ENCODE peak calls at places on chromosomes 7 and 10, in nine cellular contexts. One of them, this sample, is unnamed.

GRCh38 chr10:132196178-132197113 is 9.7 kb downstream of the DPYSL4 start:
- DNase-seq in prostate gland: no peak
- DNase-seq in H1: no peak
- DNase-seq in SK-N-SH: no peak
- DNase-seq in GM23338: no peak
- DNase-seq in sigmoid colon: no peak
- DNase-seq in transverse colon: no peak
- DNase-seq in Panc1: no peak
- DNase-seq in HCT116: no peak
- DNase-seq in this sample: no peak

GRCh38 chr7:120021085-120021484 is 251.9 kb upstream of the KCND2 start:
- DNase-seq in sigmoid colon: no peak
- DNase-seq in SK-N-SH: no peak
- DNase-seq in H1: no peak
- DNase-seq in prostate gland: no peak
- DNase-seq in HCT116: no peak
- DNase-seq in Panc1: no peak
- DNase-seq in GM23338: no peak
- DNase-seq in transverse colon: no peak
- DNase-seq in this sample: no peak

GRCh38 chr10:125261491-125262186 is 101.3 kb upstream of the CTBP2 start:
- DNase-seq in H1: peak; percentile 29
- DNase-seq in Panc1: no peak
- DNase-seq in GM23338: no peak
- DNase-seq in sigmoid colon: no peak
- DNase-seq in transverse colon: no peak
- DNase-seq in SK-N-SH: no peak
- DNase-seq in prostate gland: no peak
- DNase-seq in HCT116: no peak
- DNase-seq in this sample: no peak

GRCh38 chr10:72162978-72163377 is 52.8 kb upstream of the ANAPC16 start:
- DNase-seq in GM23338: no peak
- DNase-seq in HCT116: no peak
- DNase-seq in H1: no peak
- DNase-seq in SK-N-SH: no peak
- DNase-seq in sigmoid colon: no peak
- DNase-seq in transverse colon: no peak
- DNase-seq in prostate gland: no peak
- DNase-seq in Panc1: no peak
- DNase-seq in this sample: no peak

GRCh38 chr7:54888067-54888735 is 129.2 kb upstream of the SEC61G start:
- DNase-seq in sigmoid colon: no peak
- DNase-seq in H1: peak; percentile 57
- DNase-seq in GM23338: peak; percentile 59
- DNase-seq in SK-N-SH: peak; percentile 73
- DNase-seq in prostate gland: no peak
- DNase-seq in Panc1: no peak
- DNase-seq in transverse colon: no peak
- DNase-seq in HCT116: no peak
- DNase-seq in this sample: no peak

GRCh38 chr7:138974675-138975237 is 6.4 kb downstream of the KIAA1549 start:
- DNase-seq in SK-N-SH: no peak
- DNase-seq in HCT116: no peak
- DNase-seq in sigmoid colon: no peak
- DNase-seq in H1: no peak
- DNase-seq in GM23338: peak; percentile 58
- DNase-seq in transverse colon: no peak
- DNase-seq in Panc1: no peak
- DNase-seq in prostate gland: no peak
- DNase-seq in this sample: no peak

GRCh38 chr7:85226401-85227085 is 39.7 kb upstream of the SEMA3D start:
- DNase-seq in H1: no peak
- DNase-seq in GM23338: no peak
- DNase-seq in SK-N-SH: no peak
- DNase-seq in prostate gland: no peak
- DNase-seq in HCT116: no peak
- DNase-seq in Panc1: no peak
- DNase-seq in transverse colon: no peak
- DNase-seq in sigmoid colon: no peak
- DNase-seq in this sample: no peak

GRCh38 chr10:90222939-90223338 is 521.5 kb downstream of the KIF20B start:
- DNase-seq in H1: no peak
- DNase-seq in Panc1: no peak
- DNase-seq in SK-N-SH: no peak
- DNase-seq in GM23338: no peak
- DNase-seq in prostate gland: no peak
- DNase-seq in transverse colon: no peak
- DNase-seq in sigmoid colon: no peak
- DNase-seq in HCT116: no peak
- DNase-seq in this sample: no peak

GRCh38 chr7:122166708-122167107 is 22.7 kb upstream of the AASS start:
- DNase-seq in HCT116: no peak
- DNase-seq in transverse colon: no peak
- DNase-seq in H1: no peak
- DNase-seq in prostate gland: no peak
- DNase-seq in SK-N-SH: no peak
- DNase-seq in GM23338: no peak
- DNase-seq in sigmoid colon: no peak
- DNase-seq in Panc1: no peak
- DNase-seq in this sample: no peak

GRCh38 chr10:61765176-61766087 is 102.7 kb downstream of the CABCOCO1 start:
- DNase-seq in prostate gland: no peak
- DNase-seq in Panc1: no peak
- DNase-seq in transverse colon: no peak
- DNase-seq in H1: no peak
- DNase-seq in sigmoid colon: no peak
- DNase-seq in GM23338: no peak
- DNase-seq in HCT116: no peak
- DNase-seq in SK-N-SH: peak; percentile 44
- DNase-seq in this sample: no peak

GRCh38 chr10:71725998-71726672 is 6.6 kb upstream of the C10orf105 start:
- DNase-seq in transverse colon: peak; percentile 48
- DNase-seq in HCT116: no peak
- DNase-seq in SK-N-SH: peak; percentile 86
- DNase-seq in GM23338: peak; percentile 73
- DNase-seq in sigmoid colon: no peak
- DNase-seq in H1: no peak
- DNase-seq in prostate gland: no peak
- DNase-seq in Panc1: no peak
- DNase-seq in this sample: no peak

GRCh38 chr10:110215751-110216150 is 8.3 kb downstream of the MXI1 start:
- DNase-seq in SK-N-SH: no peak
- DNase-seq in GM23338: no peak
- DNase-seq in transverse colon: no peak
- DNase-seq in Panc1: no peak
- DNase-seq in H1: no peak
- DNase-seq in prostate gland: no peak
- DNase-seq in HCT116: no peak
- DNase-seq in sigmoid colon: no peak
- DNase-seq in this sample: no peak

GRCh38 chr10:110215286-110215685 is 7.9 kb downstream of the MXI1 start:
- DNase-seq in SK-N-SH: no peak
- DNase-seq in transverse colon: no peak
- DNase-seq in sigmoid colon: no peak
- DNase-seq in HCT116: no peak
- DNase-seq in prostate gland: no peak
- DNase-seq in H1: no peak
- DNase-seq in Panc1: no peak
- DNase-seq in GM23338: no peak
- DNase-seq in this sample: no peak

GRCh38 chr10:110216240-110216639 is 8.8 kb downstream of the MXI1 start:
- DNase-seq in transverse colon: no peak
- DNase-seq in Panc1: no peak
- DNase-seq in H1: no peak
- DNase-seq in HCT116: no peak
- DNase-seq in sigmoid colon: no peak
- DNase-seq in prostate gland: no peak
- DNase-seq in SK-N-SH: no peak
- DNase-seq in GM23338: no peak
- DNase-seq in this sample: no peak

GRCh38 chr10:110212119-110213006 is 5.0 kb downstream of the MXI1 start:
- DNase-seq in SK-N-SH: no peak
- DNase-seq in HCT116: no peak
- DNase-seq in transverse colon: peak; percentile 80
- DNase-seq in prostate gland: no peak
- DNase-seq in H1: peak; percentile 40
- DNase-seq in GM23338: no peak
- DNase-seq in Panc1: no peak
- DNase-seq in sigmoid colon: peak; percentile 74
- DNase-seq in this sample: peak; percentile 40

DNA sequence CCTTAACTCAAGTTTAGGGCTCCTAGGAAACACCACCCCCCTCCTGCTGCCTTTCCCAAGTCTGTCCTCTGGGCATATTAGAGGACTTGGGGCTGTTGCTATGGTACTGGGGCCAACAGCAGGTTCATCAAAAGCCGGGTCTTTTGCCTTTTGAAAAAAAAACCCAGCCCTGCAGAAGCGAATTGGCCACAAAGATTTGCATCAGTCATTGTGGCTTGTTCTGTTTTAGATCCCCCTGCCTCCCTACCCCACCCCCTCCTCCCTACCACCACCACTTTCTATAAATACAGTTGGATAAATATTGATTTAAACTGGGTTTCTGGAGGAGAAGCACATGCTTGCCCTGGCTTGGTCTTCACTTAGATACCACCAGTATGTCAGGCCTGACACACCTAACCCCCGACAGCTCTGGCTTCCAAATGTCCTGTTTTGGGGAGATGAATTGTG is 7.0 kb downstream of the MXI1 start:
- DNase-seq in sigmoid colon: no peak
- DNase-seq in GM23338: no peak
- DNase-seq in H1: no peak
- DNase-seq in HCT116: no peak
- DNase-seq in SK-N-SH: no peak
- DNase-seq in Panc1: no peak
- DNase-seq in prostate gland: no peak
- DNase-seq in transverse colon: no peak
- DNase-seq in this sample: no peak
- TF ChIP-seq POLR2AphosphoS5 in sigmoid colon: no peak
- TF ChIP-seq POLR2AphosphoS5 in GM23338: no peak
- TF ChIP-seq POLR2AphosphoS5 in H1: no peak
- TF ChIP-seq POLR2AphosphoS5 in HCT116: no peak
- TF ChIP-seq POLR2AphosphoS5 in SK-N-SH: no peak
- TF ChIP-seq POLR2AphosphoS5 in Panc1: no peak
- TF ChIP-seq POLR2AphosphoS5 in prostate gland: no peak
- TF ChIP-seq POLR2AphosphoS5 in transverse colon: no peak
- TF ChIP-seq POLR2AphosphoS5 in this sample: no peak

GRCh38 chr10:96683065-96683464 is 37.2 kb downstream of the PIK3AP1 start:
- DNase-seq in prostate gland: no peak
- DNase-seq in GM23338: no peak
- DNase-seq in HCT116: no peak
- DNase-seq in sigmoid colon: no peak
- DNase-seq in Panc1: no peak
- DNase-seq in transverse colon: no peak
- DNase-seq in SK-N-SH: no peak
- DNase-seq in H1: no peak
- DNase-seq in this sample: no peak
- H3K4me1 ChIP-seq in prostate gland: no peaks in the 10 kb centered on the region
- H3K4me1 ChIP-seq in GM23338: no peaks in the 10 kb centered on the region
- H3K4me1 ChIP-seq in HCT116: peaks cover 3% of the 10 kb centered on the region
- H3K4me1 ChIP-seq in sigmoid colon: no peaks in the 10 kb centered on the region
- H3K4me1 ChIP-seq in Panc1: no peaks in the 10 kb centered on the region
- H3K4me1 ChIP-seq in transverse colon: no peaks in the 10 kb centered on the region
- H3K4me1 ChIP-seq in SK-N-SH: no peaks in the 10 kb centered on the region
- H3K4me1 ChIP-seq in H1: no peaks in the 10 kb centered on the region
- H3K4me1 ChIP-seq in this sample: no peaks in the 10 kb centered on the region

DNA sequence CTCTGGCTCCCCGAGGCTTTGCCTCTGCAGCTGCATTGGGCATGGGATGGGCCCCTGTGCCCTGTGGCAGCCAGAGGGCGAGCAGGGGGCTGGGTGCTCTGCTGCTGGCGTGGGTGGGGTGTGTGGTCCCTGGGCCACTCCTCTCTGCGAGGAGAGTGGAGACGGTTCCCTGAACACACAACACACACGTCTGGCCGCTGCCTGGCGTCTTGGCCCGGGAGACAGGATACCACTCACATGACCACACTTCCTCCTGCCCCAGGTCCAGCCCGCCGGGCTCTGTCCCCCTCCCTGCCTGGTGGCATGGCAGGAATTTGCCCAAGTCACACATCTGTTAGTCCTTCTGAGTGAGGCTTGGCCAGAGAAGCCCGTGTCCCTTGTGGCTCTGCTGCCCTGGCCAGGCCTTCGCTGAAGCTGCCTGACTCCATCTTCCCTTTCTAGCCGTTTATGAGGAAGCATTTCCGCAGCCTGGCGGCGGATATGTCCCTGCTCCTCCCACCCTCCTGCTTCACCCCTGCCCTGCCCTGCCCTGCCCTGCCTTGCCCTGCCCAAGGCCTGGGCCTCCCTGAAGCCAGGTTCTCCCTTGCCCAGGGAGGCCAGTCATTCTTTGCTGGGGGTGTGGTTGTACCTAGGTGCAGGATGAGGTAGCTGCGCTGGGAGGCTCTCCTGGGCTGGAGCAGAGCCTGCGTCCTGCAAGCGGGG is 3.0 kb downstream of the BRI3 start:
- DNase-seq in Panc1: no peak
- DNase-seq in HCT116: no peak
- DNase-seq in H1: no peak
- DNase-seq in sigmoid colon: peak; percentile 88
- DNase-seq in transverse colon: peak; percentile 92
- DNase-seq in SK-N-SH: peak; percentile 74
- DNase-seq in GM23338: no peak
- DNase-seq in prostate gland: peak; percentile 77
- DNase-seq in this sample: peak; percentile 85
- TF ChIP-seq POLR2AphosphoS5 in Panc1: no peak
- TF ChIP-seq POLR2AphosphoS5 in HCT116: peak; percentile 30
- TF ChIP-seq POLR2AphosphoS5 in H1: no peak
- TF ChIP-seq POLR2AphosphoS5 in sigmoid colon: no peak
- TF ChIP-seq POLR2AphosphoS5 in transverse colon: peak; percentile 25
- TF ChIP-seq POLR2AphosphoS5 in SK-N-SH: no peak
- TF ChIP-seq POLR2AphosphoS5 in GM23338: no peak
- TF ChIP-seq POLR2AphosphoS5 in prostate gland: peak; percentile 81
- TF ChIP-seq POLR2AphosphoS5 in this sample: peak; percentile 79

DNA sequence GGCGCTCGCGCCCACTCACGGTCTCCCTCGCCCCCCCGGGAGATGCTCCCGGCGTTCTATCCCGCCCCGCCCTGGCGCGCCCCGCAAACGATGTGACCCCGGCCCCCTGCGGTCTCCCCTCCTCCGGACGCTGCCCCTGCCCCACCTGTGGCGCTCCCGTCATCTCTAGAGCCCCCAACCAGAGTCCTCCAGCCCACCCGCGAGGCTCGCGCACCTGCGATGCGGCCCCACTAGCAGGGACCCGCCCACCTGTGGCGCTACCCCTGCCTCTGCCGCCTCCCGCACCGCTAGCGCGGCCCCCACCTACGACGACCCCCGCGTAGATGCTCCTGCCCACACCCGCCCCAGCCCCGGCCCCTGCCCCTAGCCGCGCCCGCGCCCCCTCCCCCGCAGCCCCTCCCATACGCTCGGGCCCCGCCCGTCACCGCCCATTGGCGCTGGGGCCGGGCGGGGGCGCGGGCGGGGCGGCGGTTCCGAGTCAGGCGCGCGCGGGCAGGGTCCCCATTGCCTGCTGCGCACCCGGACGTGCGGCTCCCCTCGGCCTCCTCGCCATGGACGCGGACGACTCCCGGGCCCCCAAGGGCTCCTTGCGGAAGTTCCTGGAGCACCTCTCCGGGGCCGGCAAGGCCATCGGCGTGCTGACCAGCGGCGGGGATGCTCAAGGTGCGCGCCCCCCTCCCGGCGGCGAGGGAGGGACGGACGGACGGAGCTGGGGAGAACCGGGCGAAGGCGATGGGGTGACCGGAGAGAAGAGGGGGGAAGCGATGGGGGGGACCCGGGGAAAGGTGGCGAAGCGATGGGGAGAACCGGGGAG is at the start of gene PFKP:
- DNase-seq in transverse colon: peak; percentile 58
- DNase-seq in HCT116: no peak
- DNase-seq in prostate gland: peak; percentile 53
- DNase-seq in sigmoid colon: peak; percentile 71
- DNase-seq in SK-N-SH: peak; percentile 89
- DNase-seq in H1: peak; percentile 74
- DNase-seq in GM23338: peak; percentile 69
- DNase-seq in Panc1: no peak
- DNase-seq in this sample: no peak
- H3K4me1 ChIP-seq in transverse colon: peaks cover 15% of the 10 kb centered on the region
- H3K4me1 ChIP-seq in HCT116: peaks cover 40% of the 10 kb centered on the region
- H3K4me1 ChIP-seq in prostate gland: peaks cover 3% of the 10 kb centered on the region
- H3K4me1 ChIP-seq in sigmoid colon: peaks cover 23% of the 10 kb centered on the region
- H3K4me1 ChIP-seq in SK-N-SH: peaks cover 22% of the 10 kb centered on the region
- H3K4me1 ChIP-seq in H1: peaks cover 10% of the 10 kb centered on the region
- H3K4me1 ChIP-seq in GM23338: peaks cover 17% of the 10 kb centered on the region
- H3K4me1 ChIP-seq in Panc1: peaks cover 23% of the 10 kb centered on the region
- H3K4me1 ChIP-seq in this sample: peaks cover 52% of the 10 kb centered on the region

This sample was measured in stomach.